ENCODE peak calls at places on chromosomes 3 and 15, in five cellular contexts. B is GM13976, E is PC-3, Y is psoas muscle, W is skeletal muscle cell. J is an unnamed sample.

GRCh38 chr3:89467886-89468479 is 360.6 kb downstream of the EPHA3 start:
- DNase-seq in B (no peak), W (no peak), E (no peak), Y (no peak), J (no peak)

GRCh38 chr3:159252772-159253384 is 451.0 kb downstream of the MFSD1 start:
- DNase-seq in B (peak; percentile 28), Y (no peak), E (peak; percentile 79), W (no peak), J (no peak)

GRCh38 chr3:53715815-53716483 is 130.3 kb downstream of the CHDH start:
- DNase-seq in E (no peak), Y (no peak), W (no peak), B (no peak), J (no peak)

GRCh38 chr3:43998841-43999805 is 242.6 kb upstream of the TOPAZ1 start:
- DNase-seq in E (no peak), Y (no peak), B (peak; percentile 91), W (peak; percentile 62), J (no peak)

GRCh38 chr15:96180062-96180745 is 150.3 kb upstream of the NR2F2 start:
- DNase-seq in E (no peak), Y (no peak), W (no peak), B (no peak), J (no peak)

GRCh38 chr3:73812054-73812453 is 187.3 kb upstream of the PDZRN3 start:
- DNase-seq in B (no peak), W (no peak), E (no peak), Y (no peak), J (no peak)

GRCh38 chr15:56957812-56958406 is 39.5 kb downstream of the TCF12 start:
- DNase-seq in W (no peak), B (no peak), Y (no peak), E (no peak), J (no peak)

GRCh38 chr3:44355634-44356033 is 17.1 kb downstream of the TCAIM start:
- DNase-seq in W (peak; percentile 62), Y (no peak), B (no peak), E (peak; percentile 60), J (peak; percentile 43)

GRCh38 chr3:26307805-26308204 is 314.8 kb upstream of the LRRC3B start:
- DNase-seq in W (no peak), E (no peak), Y (no peak), B (no peak), J (no peak)

GRCh38 chr15:69105451-69105985 is 54.9 kb upstream of the GLCE start:
- DNase-seq in Y (no peak), W (no peak), B (no peak), E (no peak), J (no peak)

GRCh38 chr3:99866167-99866810 is 48.6 kb downstream of the CMSS1 start:
- DNase-seq in Y (no peak), E (peak; percentile 43), W (peak; percentile 76), B (no peak), J (no peak)

GRCh38 chr15:38038659-38039442 is 104.4 kb downstream of the TMCO5A start:
- DNase-seq in W (peak; percentile 53), B (no peak), Y (no peak), E (peak; percentile 87), J (no peak)

GRCh38 chr3:156246939-156247725 is 126.8 kb downstream of the KCNAB1 start:
- DNase-seq in W (peak; percentile 17), B (no peak), E (no peak), Y (no peak), J (no peak)

GRCh38 chr3:153357436-153357835 is 195.4 kb downstream of the RAP2B start:
- DNase-seq in Y (no peak), B (no peak), W (no peak), E (peak; percentile 46), J (no peak)

GRCh38 chr3:32154180-32154579 is 47.8 kb downstream of the GPD1L start:
- DNase-seq in Y (no peak), B (no peak), W (no peak), E (peak; percentile 30), J (no peak)

GRCh38 chr3:78871048-78871447 is 896.8 kb downstream of the ROBO1 start:
- DNase-seq in Y (no peak), W (no peak), E (peak; percentile 44), B (no peak), J (no peak)

GRCh38 chr3:61974662-61975061 is 398.7 kb downstream of the FEZF2 start:
- DNase-seq in B (no peak), E (no peak), Y (no peak), W (no peak), J (no peak)

GRCh38 chr3:138186803-138187295 is 252 bp upstream of the ARMC8 start:
- DNase-seq in B (peak; percentile 96), W (no peak), Y (peak; percentile 89), E (peak; percentile 81), J (no peak)

GRCh38 chr3:100144255-100144866 is 30.1 kb upstream of the FILIP1L start:
- DNase-seq in B (peak; percentile 47), Y (no peak), W (no peak), E (no peak), J (no peak)

GRCh38 chr3:186471781-186472180 is 72.4 kb downstream of the CRYGS start:
- DNase-seq in B (no peak), E (no peak), Y (no peak), W (no peak), J (no peak)

GRCh38 chr15:50911001-50911400 is 2.5 kb downstream of the AP4E1 start:
- DNase-seq in W (no peak), Y (no peak), B (no peak), E (no peak), J (no peak)

GRCh38 chr3:125331243-125331642 is 43.9 kb downstream of the ZNF148 start:
- DNase-seq in B (no peak), Y (no peak), W (no peak), E (no peak), J (no peak)

GRCh38 chr3:184562875-184563568 is 1.4 kb downstream of the EPHB3 start:
- DNase-seq in E (peak; percentile 37), B (no peak), W (no peak), Y (no peak), J (no peak)

GRCh38 chr3:120244834-120245225 is 40.2 kb downstream of the GPR156 start:
- DNase-seq in Y (no peak), W (no peak), B (no peak), E (no peak), J (no peak)

GRCh38 chr3:178546079-178546478 is 9.8 kb downstream of the KCNMB2 start:
- DNase-seq in B (peak; percentile 23), W (no peak), E (no peak), Y (no peak), J (no peak)

J was measured in brain pericyte.